ENCODE peak calls at places on chromosomes 3 and 15, in five cellular contexts. V, P, L, Y and E are unnamed samples. For H3K4me1, the result is how much of the 10 kb centered on the place peaks cover.

GRCh38 chr15:67833504-67834248 is 6.2 kb downstream of the RNU6-1 start:
- DNase-seq in V (peak), P (no peak), L (peak), Y (peak), E (no peak)

GRCh38 chr15:40793216-40793989 is 13.5 kb upstream of the ZFYVE19 start:
- DNase-seq in V (no peak), P (no peak), L (peak), Y (peak), E (peak)

GRCh38 chr3:49713336-49714105 is 6.0 kb downstream of the AMIGO3 start:
- DNase-seq in V (no peak), P (no peak), L (no peak), Y (peak), E (no peak)

GRCh38 chr15:72307036-72307435 is 12.9 kb downstream of the CELF6 start:
- DNase-seq in V (no peak), P (no peak), L (no peak), Y (no peak), E (no peak)

GRCh38 chr3:99542771-99543518 is 95.4 kb upstream of the COL8A1 start:
- DNase-seq in V (peak), P (no peak), L (no peak), Y (no peak), E (no peak)

GRCh38 chr3:120039642-120040610 is 54.3 kb downstream of the GSK3B start:
- DNase-seq in V (peak), P (no peak), L (no peak), Y (no peak), E (no peak)

GRCh38 chr15:40923551-40923950 is 5.6 kb upstream of the DLL4 start:
- DNase-seq in V (no peak), P (no peak), L (no peak), Y (no peak), E (no peak)

GRCh38 chr15:88649753-88650551 is 11.1 kb downstream of the ISG20 start:
- DNase-seq in V (no peak), P (no peak), L (no peak), Y (no peak), E (no peak)

GRCh38 chr15:93067649-93068085 is 21.3 kb downstream of the RGMA start:
- DNase-seq in V (no peak), P (no peak), L (no peak), Y (peak), E (peak)

GRCh38 chr3:99878005-99878404 is 60.3 kb downstream of the CMSS1 start:
- DNase-seq in V (no peak), P (no peak), L (peak), Y (no peak), E (no peak)

GRCh38 chr15:76987896-76988860 is 6.7 kb upstream of the PSTPIP1 start:
- DNase-seq in V (no peak), P (no peak), L (peak), Y (peak), E (no peak)

GRCh38 chr15:40344631-40345120 is 3.9 kb upstream of the CCDC9B start:
- DNase-seq in V (peak), P (no peak), L (peak), Y (peak), E (no peak)

GRCh38 chr3:146496726-146497125 is 27.4 kb upstream of the PLSCR2 start:
- DNase-seq in V (no peak), P (no peak), L (no peak), Y (no peak), E (no peak)

GRCh38 chr3:112143251-112143650 is 10.2 kb upstream of the GCSAM start:
- DNase-seq in V (no peak), P (no peak), L (no peak), Y (no peak), E (no peak)

GRCh38 chr15:33612721-33613304 is 302.0 kb downstream of the RYR3 start:
- DNase-seq in V (no peak), P (no peak), L (no peak), Y (no peak), E (no peak)

GRCh38 chr15:52118969-52119749 is 6.6 kb upstream of the BCL2L10 start:
- DNase-seq in V (no peak), P (no peak), L (no peak), Y (no peak), E (no peak)

GRCh38 chr15:68278345-68279217 is 1.0 kb downstream of the FEM1B start:
- DNase-seq in V (peak), P (no peak), L (no peak), Y (no peak), E (no peak)

GRCh38 chr3:123635220-123635619 is 50.4 kb upstream of the HACD2 start:
- DNase-seq in V (no peak), P (no peak), L (no peak), Y (no peak), E (no peak)

GRCh38 chr3:142973217-142974009 is 9.9 kb upstream of the PAQR9 start:
- DNase-seq in V (no peak), P (no peak), L (no peak), Y (peak), E (no peak)

GRCh38 chr15:28107111-28107893 is 8.2 kb upstream of the OCA2 start:
- DNase-seq in V (no peak), P (no peak), L (no peak), Y (no peak), E (no peak)

GRCh38 chr3:49343163-49343562 is 3.3 kb upstream of the USP4 start:
- DNase-seq in V (no peak), P (no peak), L (no peak), Y (no peak), E (no peak)

GRCh38 chr3:50254577-50255250 is 14.2 kb upstream of the SEMA3B start:
- DNase-seq in V (no peak), P (no peak), L (no peak), Y (peak), E (no peak)

GRCh38 chr3:156987946-156988345 is 161.8 kb downstream of the LEKR1 start:
- DNase-seq in V (no peak), P (no peak), L (no peak), Y (no peak), E (no peak)

GRCh38 chr3:33219175-33219487 is 521 bp upstream of the SUSD5 start:
- DNase-seq in V (no peak), P (no peak), L (no peak), Y (no peak), E (no peak)

GRCh38 chr3:140441006-140441405 is 236.9 kb upstream of the TRIM42 start:
- DNase-seq in V (no peak), P (no peak), L (no peak), Y (peak), E (no peak)

GRCh38 chr3:45758871-45759270 is 37.5 kb downstream of the SLC6A20 start:
- DNase-seq in V (no peak), P (no peak), L (no peak), Y (no peak), E (no peak)

GRCh38 chr15:31537770-31538592 is 211.3 kb downstream of the KLF13 start:
- DNase-seq in V (no peak), P (no peak), L (no peak), Y (no peak), E (no peak)

GRCh38 chr15:70279096-70279495 is 181.4 kb upstream of the TLE3 start:
- DNase-seq in V (no peak), P (no peak), L (no peak), Y (no peak), E (no peak)

GRCh38 chr15:61764141-61764540 is 296.1 kb downstream of the VPS13C start:
- DNase-seq in V (no peak), P (no peak), L (no peak), Y (no peak), E (no peak)

GRCh38 chr3:51679777-51680176 is 8.7 kb downstream of the TEX264 start:
- DNase-seq in V (no peak), P (no peak), L (no peak), Y (no peak), E (no peak)

DNA sequence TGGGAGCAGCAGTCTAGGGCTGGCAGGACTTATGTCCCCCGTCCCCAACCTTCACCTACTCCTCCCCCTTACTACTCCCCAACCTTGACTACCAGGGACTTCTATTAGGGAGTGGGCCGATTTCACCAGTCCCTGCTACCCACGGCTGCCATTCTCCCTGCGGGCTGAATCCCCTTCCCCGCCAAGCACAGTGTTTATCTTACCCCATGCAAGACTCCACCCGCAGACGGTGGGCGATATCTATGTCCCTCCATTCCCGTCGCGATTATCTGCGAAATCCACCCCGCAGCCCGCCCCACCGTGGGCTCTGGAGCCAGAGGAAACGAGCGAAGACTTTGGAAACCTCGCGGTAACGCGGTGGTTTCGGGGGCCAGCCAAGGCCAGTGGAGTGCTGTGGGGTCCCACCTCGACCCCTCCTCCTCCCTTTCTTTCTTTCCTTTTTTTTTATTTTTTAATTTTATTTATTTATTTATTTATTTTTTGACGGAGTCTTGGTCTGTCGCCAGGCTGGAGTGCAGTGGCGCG is 4.7 kb downstream of the ISLR2 start:
- DNase-seq in V (no peak), P (no peak), L (no peak), Y (no peak), E (no peak)
- H3K4me3 ChIP-seq in V (no peak), P (no peak), L (no peak), Y (peak), E (no peak)

GRCh38 chr3:69096299-69096698 is 11.6 kb downstream of the ARL6IP5 start:
- DNase-seq in V (no peak), P (no peak), L (no peak), Y (no peak), E (no peak)
- H3K27ac ChIP-seq in V (peak), P (no peak), L (no peak), Y (peak), E (no peak)

DNA sequence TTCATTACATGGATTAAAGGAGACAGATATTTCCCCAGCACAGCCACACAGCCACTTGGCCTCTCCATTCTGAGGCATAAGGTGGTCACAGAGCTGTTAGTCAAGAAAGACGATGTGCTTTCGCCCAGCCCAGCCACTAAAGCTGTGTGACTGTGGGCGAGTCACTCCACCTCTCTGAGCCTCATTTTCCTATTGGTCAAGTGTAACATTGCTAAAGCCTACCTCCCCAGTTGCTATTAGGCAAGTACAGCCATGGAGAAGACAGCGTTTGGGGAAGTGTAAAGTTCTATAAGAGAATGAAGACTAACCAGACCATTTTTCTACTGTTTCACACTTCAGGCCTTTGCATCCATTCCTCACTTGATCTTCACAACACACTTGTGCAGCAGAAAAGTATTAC is 24.1 kb downstream of the TMEM40 start:
- DNase-seq in V (no peak), P (no peak), L (no peak), Y (no peak), E (no peak)
- H3K4me1 ChIP-seq in V (under half), P (under half), L (under half), Y (under half), E (under half)

GRCh38 chr3:184670091-184670602 is 41.7 kb downstream of the MAGEF1 start:
- DNase-seq in V (no peak), P (no peak), L (no peak), Y (no peak), E (no peak)
- H3K4me3 ChIP-seq in V (no peak), P (no peak), L (no peak), Y (no peak), E (no peak)

GRCh38 chr3:195162033-195162669 is 108.8 kb downstream of the XXYLT1 start:
- DNase-seq in V (peak), P (no peak), L (no peak), Y (no peak), E (peak)

GRCh38 chr3:195159819-195160175 is 111.2 kb downstream of the XXYLT1 start:
- DNase-seq in V (no peak), P (no peak), L (no peak), Y (no peak), E (no peak)

GRCh38 chr3:195160257-195160898 is 110.6 kb downstream of the XXYLT1 start:
- DNase-seq in V (no peak), P (no peak), L (peak), Y (no peak), E (no peak)

GRCh38 chr3:195159117-195159818 is 111.7 kb downstream of the XXYLT1 start:
- DNase-seq in V (no peak), P (no peak), L (peak), Y (no peak), E (no peak)

GRCh38 chr3:195160908-195161434 is 110.0 kb downstream of the XXYLT1 start:
- DNase-seq in V (peak), P (no peak), L (no peak), Y (no peak), E (no peak)
- H3K27ac ChIP-seq in V (peak), P (no peak), L (peak), Y (peak), E (no peak)

GRCh38 chr3:194130807-194131589 is 5.0 kb upstream of the HES1 start:
- DNase-seq in V (peak), P (peak), L (peak), Y (peak), E (peak)
- H3K4me1 ChIP-seq in V (under half), P (under half), L (under half), Y (under half), E (under half)